ENCODE peak calls at places on chromosomes 5 and 9, in seven cellular contexts. I is Peyer's patch, L is MCF 10A, O is progenitor cell of endocrine pancreas, X is Calu3, S is choroid plexus epithelial cell, N is amniotic stem cell. D is an unnamed sample.

GRCh38 chr9:123978981-123979380 is 32.6 kb upstream of the LHX2 start:
- DNase-seq in O (no peak), I (no peak), S (no peak), X (no peak), N (no peak), L (no peak), D (no peak)

GRCh38 chr5:87347841-87348240 is 64.9 kb downstream of the CCNH start:
- DNase-seq in S (peak), I (no peak), N (no peak), X (no peak), L (no peak), O (no peak), D (no peak)

GRCh38 chr5:38653389-38653788 is 96.9 kb upstream of the LIFR start:
- DNase-seq in X (no peak), N (no peak), I (no peak), L (no peak), O (no peak), S (no peak), D (no peak)

GRCh38 chr5:32692066-32692746 is 18.9 kb upstream of the NPR3 start:
- DNase-seq in O (no peak), S (peak), X (no peak), I (no peak), N (peak), L (no peak), D (no peak)

GRCh38 chr5:174794941-174795672 is 70.7 kb downstream of the MSX2 start:
- DNase-seq in X (no peak), N (no peak), O (no peak), I (no peak), S (peak), L (no peak), D (no peak)

GRCh38 chr9:90114641-90115040 is 509.8 kb downstream of the GADD45G start:
- DNase-seq in X (no peak), I (no peak), S (peak), L (peak), N (no peak), O (no peak), D (no peak)

GRCh38 chr9:129783516-129784361 is 19.2 kb upstream of the TOR1B start:
- DNase-seq in S (peak), N (peak), X (peak), L (peak), O (peak), I (no peak), D (peak)

GRCh38 chr5:60632153-60632552 is 67.8 kb downstream of the DEPDC1B start:
- DNase-seq in L (no peak), O (no peak), X (no peak), N (no peak), I (no peak), S (no peak), D (no peak)

GRCh38 chr9:122036988-122037387 is 56.1 kb downstream of the TTLL11 start:
- DNase-seq in O (no peak), N (peak), X (no peak), I (no peak), L (peak), S (peak), D (no peak)

GRCh38 chr5:158174918-158175663 is 316.1 kb upstream of the CLINT1 start:
- DNase-seq in I (peak), X (peak), O (peak), L (peak), N (peak), S (peak), D (peak)

GRCh38 chr5:141326088-141326854 is 4.0 kb upstream of the PCDHGA1 start:
- DNase-seq in X (no peak), S (peak), N (peak), L (peak), I (peak), O (no peak), D (peak)

GRCh38 chr5:174065528-174066189 is 20.2 kb downstream of the NSG2 start:
- DNase-seq in I (no peak), O (peak), N (no peak), S (no peak), X (no peak), L (no peak), D (peak)

GRCh38 chr5:76542887-76543690 is 80.1 kb downstream of the F2RL2 start:
- DNase-seq in I (no peak), L (no peak), S (peak), N (no peak), X (no peak), O (no peak), D (peak)

D was measured in stomach.